ENCODE peak calls at places on chromosome 1, in five cellular contexts. One of them, this sample, is unnamed.

GRCh38 chr1:99580451-99580850 is 65.5 kb upstream of the PALMD start:
- DNase-seq in D341Med: no peak
- DNase-seq in right atrium auricular region: peak
- DNase-seq in NCI-H2171 treated with DMSO at 0.1 percent for 48 hours: peak
- DNase-seq in LoVo: no peak
- DNase-seq in this sample: no peak

GRCh38 chr1:61171346-61171745 is 89.0 kb downstream of the NFIA start:
- DNase-seq in right atrium auricular region: no peak
- DNase-seq in D341Med: no peak
- DNase-seq in LoVo: no peak
- DNase-seq in NCI-H2171 treated with DMSO at 0.1 percent for 48 hours: no peak
- DNase-seq in this sample: no peak

GRCh38 chr1:9833632-9834031 is 9.9 kb upstream of the CLSTN1 start:
- DNase-seq in D341Med: no peak
- DNase-seq in right atrium auricular region: no peak
- DNase-seq in LoVo: no peak
- DNase-seq in NCI-H2171 treated with DMSO at 0.1 percent for 48 hours: no peak
- DNase-seq in this sample: no peak

GRCh38 chr1:149884433-149885363 is 14.7 kb upstream of the BOLA1 start:
- DNase-seq in LoVo: no peak
- DNase-seq in right atrium auricular region: peak
- DNase-seq in D341Med: peak
- DNase-seq in NCI-H2171 treated with DMSO at 0.1 percent for 48 hours: peak
- DNase-seq in this sample: no peak

GRCh38 chr1:202365092-202365815 is 16.8 kb downstream of the PPP1R12B start:
- DNase-seq in NCI-H2171 treated with DMSO at 0.1 percent for 48 hours: no peak
- DNase-seq in right atrium auricular region: no peak
- DNase-seq in LoVo: no peak
- DNase-seq in D341Med: no peak
- DNase-seq in this sample: no peak

GRCh38 chr1:210437111-210437510 is 108.4 kb downstream of the HHAT start:
- DNase-seq in D341Med: no peak
- DNase-seq in LoVo: no peak
- DNase-seq in right atrium auricular region: no peak
- DNase-seq in NCI-H2171 treated with DMSO at 0.1 percent for 48 hours: peak
- DNase-seq in this sample: no peak

GRCh38 chr1:228424685-228425660 is 8.3 kb upstream of the TRIM17 start:
- DNase-seq in D341Med: no peak
- DNase-seq in LoVo: no peak
- DNase-seq in NCI-H2171 treated with DMSO at 0.1 percent for 48 hours: no peak
- DNase-seq in right atrium auricular region: no peak
- DNase-seq in this sample: no peak

GRCh38 chr1:4268890-4269286 is 368.8 kb upstream of the C1orf174 start:
- DNase-seq in D341Med: no peak
- DNase-seq in NCI-H2171 treated with DMSO at 0.1 percent for 48 hours: no peak
- DNase-seq in LoVo: no peak
- DNase-seq in right atrium auricular region: no peak
- DNase-seq in this sample: no peak

GRCh38 chr1:31796707-31797106 is 19.1 kb downstream of the SPOCD1 start:
- DNase-seq in right atrium auricular region: no peak
- DNase-seq in LoVo: no peak
- DNase-seq in D341Med: no peak
- DNase-seq in NCI-H2171 treated with DMSO at 0.1 percent for 48 hours: no peak
- DNase-seq in this sample: no peak

GRCh38 chr1:194533641-194534040 is 1347.2 kb upstream of the B3GALT2 start:
- DNase-seq in right atrium auricular region: no peak
- DNase-seq in LoVo: peak
- DNase-seq in D341Med: no peak
- DNase-seq in NCI-H2171 treated with DMSO at 0.1 percent for 48 hours: no peak
- DNase-seq in this sample: no peak

GRCh38 chr1:164588388-164589341 is 29.7 kb downstream of the PBX1 start:
- DNase-seq in D341Med: peak
- DNase-seq in NCI-H2171 treated with DMSO at 0.1 percent for 48 hours: peak
- DNase-seq in right atrium auricular region: no peak
- DNase-seq in LoVo: no peak
- DNase-seq in this sample: no peak